ENCODE peak calls at places on chromosomes 12 and 14, in six cellular contexts. Y is AG04449, I is AG04450, D is MM.1S, T is fibroblast of lung, S is kidney. J is an unnamed sample.

GRCh38 chr12:58408516-58408915 is 467.1 kb downstream of the ATP23 start:
- DNase-seq in D (no peak), T (no peak), S (no peak), Y (no peak), I (no peak), J (peak; percentile 58)

GRCh38 chr14:32473476-32473875 is 144.4 kb downstream of the AKAP6 start:
- DNase-seq in I (no peak), Y (no peak), T (peak; percentile 87), S (peak; percentile 69), D (no peak), J (peak; percentile 46)

GRCh38 chr14:52015411-52016030 is 26.2 kb downstream of the RTRAF start:
- DNase-seq in T (peak; percentile 23), I (no peak), D (no peak), S (no peak), Y (no peak), J (no peak)

GRCh38 chr12:67366530-67367196 is 97.5 kb downstream of the CAND1 start:
- DNase-seq in S (no peak), I (peak; percentile 39), Y (peak; percentile 77), D (no peak), T (peak; percentile 87), J (peak; percentile 91)

GRCh38 chr12:28539691-28540323 is 349.6 kb downstream of the CCDC91 start:
- DNase-seq in D (no peak), S (no peak), Y (no peak), T (no peak), I (no peak), J (peak; percentile 25)

GRCh38 chr12:20259786-20260185 is 108.6 kb upstream of the PDE3A start:
- DNase-seq in T (peak; percentile 53), I (no peak), D (no peak), S (no peak), Y (no peak), J (no peak)

GRCh38 chr12:48716168-48716492 is 377 bp downstream of the CCNT1 start:
- DNase-seq in S (no peak), I (no peak), D (no peak), Y (no peak), T (peak; percentile 14), J (peak; percentile 7)

GRCh38 chr12:57751432-57751787 is 700 bp downstream of the CDK4 start:
- DNase-seq in Y (no peak), D (no peak), T (no peak), S (peak; percentile 63), I (no peak), J (no peak)

GRCh38 chr12:76183459-76184186 is 99.1 kb upstream of the NAP1L1 start:
- DNase-seq in S (no peak), T (peak; percentile 97), I (peak; percentile 96), D (no peak), Y (peak; percentile 96), J (peak; percentile 98)

GRCh38 chr14:29584992-29585391 is 342.7 kb downstream of the PRKD1 start:
- DNase-seq in I (peak; percentile 78), Y (peak; percentile 52), D (no peak), S (peak; percentile 88), T (peak; percentile 85), J (peak; percentile 59)

GRCh38 chr14:66944872-66945271 is 244.4 kb upstream of the GARIN2 start:
- DNase-seq in I (no peak), S (no peak), Y (no peak), T (peak; percentile 55), D (no peak), J (peak; percentile 46)

GRCh38 chr12:46389130-46389616 is 16.6 kb upstream of the SLC38A2 start:
- DNase-seq in D (no peak), I (no peak), S (no peak), T (peak; percentile 99), Y (peak; percentile 99), J (peak; percentile 100)

GRCh38 chr14:72590577-72590976 is 303.3 kb downstream of the DPF3 start:
- DNase-seq in D (no peak), T (no peak), S (no peak), Y (no peak), I (no peak), J (no peak)

GRCh38 chr14:55115861-55116245 is 13.2 kb upstream of the LGALS3 start:
- DNase-seq in T (no peak), D (no peak), S (no peak), Y (no peak), I (no peak), J (no peak)

GRCh38 chr12:88185988-88186387 is 43.9 kb downstream of the TMTC3 start:
- DNase-seq in S (no peak), D (no peak), T (peak; percentile 79), I (peak; percentile 11), Y (peak; percentile 26), J (peak; percentile 82)

GRCh38 chr14:64997108-64997794 is 10.6 kb downstream of the FNTB start:
- DNase-seq in D (no peak), Y (no peak), S (no peak), T (peak; percentile 57), I (no peak), J (peak; percentile 29)

GRCh38 chr12:82517027-82517426 is 158.7 kb downstream of the METTL25 start:
- DNase-seq in S (no peak), I (no peak), T (no peak), D (peak; percentile 26), Y (no peak), J (peak; percentile 12)

GRCh38 chr12:105083551-105084105 is 630 bp downstream of the ALDH1L2 start:
- DNase-seq in D (peak; percentile 51), S (peak; percentile 85), I (peak; percentile 45), T (peak; percentile 71), Y (no peak), J (peak; percentile 71)

DNA sequence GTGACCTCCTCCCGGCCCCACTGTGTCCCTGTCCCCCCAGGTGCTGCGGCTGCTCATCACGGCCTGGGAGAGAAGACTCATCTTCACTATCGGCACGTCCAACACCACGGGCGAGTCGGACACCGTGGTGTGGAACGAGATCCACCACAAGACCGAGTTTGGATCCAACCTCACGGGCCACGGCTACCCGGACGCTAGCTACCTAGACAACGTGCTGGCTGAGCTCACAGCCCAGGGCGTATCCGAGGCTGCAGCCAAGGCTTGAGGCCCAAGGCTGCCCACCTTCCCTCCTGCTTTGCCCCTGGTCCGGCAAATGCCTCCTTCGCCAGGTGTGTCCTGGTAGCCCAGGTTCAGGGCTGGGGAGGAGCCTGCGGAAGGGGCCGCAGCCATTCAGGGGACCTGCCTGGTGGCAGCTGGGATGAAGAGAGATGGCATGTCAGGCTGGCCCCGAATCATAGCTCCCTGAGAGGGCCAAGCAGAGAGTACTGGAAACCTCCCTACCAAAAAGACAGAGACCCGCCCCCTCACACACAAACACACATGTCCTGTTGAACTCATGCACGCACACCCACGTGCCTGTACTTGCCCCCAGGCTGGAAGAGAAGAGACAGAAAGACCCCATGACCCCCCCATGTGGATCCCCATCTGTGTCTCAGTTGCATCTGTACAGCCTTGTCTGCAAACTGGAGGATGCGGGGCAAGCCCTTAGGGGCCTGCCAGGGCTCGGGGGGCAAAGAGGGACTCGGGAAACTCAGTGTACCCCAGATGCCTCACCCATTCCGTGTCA is 38.7 kb downstream of the RASAL1 start:
- DNase-seq in D (no peak), I (no peak), S (peak; percentile 70), T (no peak), Y (no peak), J (no peak)
- H3K4me3 ChIP-seq in D (no peak overlapping the region), I (no peak overlapping the region), S (no peak overlapping the region), T (no peak overlapping the region), Y (no peak overlapping the region), J (no peak overlapping the region)

GRCh38 chr14:21791749-21792148 is 118.1 kb upstream of the OR4E1 start:
- DNase-seq in I (no peak), Y (no peak), S (no peak), T (no peak), D (no peak), J (no peak)

GRCh38 chr14:21802441-21802840 is 128.8 kb upstream of the OR4E1 start:
- DNase-seq in S (no peak), Y (no peak), D (no peak), T (no peak), I (no peak), J (no peak)

GRCh38 chr14:21795456-21795855 is 121.8 kb upstream of the OR4E1 start:
- DNase-seq in S (no peak), Y (no peak), D (no peak), T (no peak), I (no peak), J (no peak)

DNA sequence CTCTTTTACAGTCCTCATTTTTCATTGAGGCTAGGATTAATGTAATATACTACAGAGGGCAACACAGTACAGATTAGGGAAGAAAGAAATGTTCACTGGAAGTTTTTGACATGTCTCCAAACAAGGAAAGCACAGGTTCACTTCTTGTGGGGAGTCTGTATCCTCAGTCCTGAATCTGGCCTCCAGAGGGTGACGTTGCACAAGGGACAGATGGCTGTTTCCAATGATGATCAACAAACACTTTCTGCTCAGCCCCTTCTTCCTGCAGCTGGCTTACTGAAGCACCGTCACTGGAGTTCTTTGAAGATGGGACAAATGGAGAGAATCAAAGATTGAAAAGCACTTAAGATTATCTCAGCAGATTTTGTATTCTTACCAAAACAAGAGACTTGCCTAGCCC is 123.3 kb upstream of the OR4E1 start:
- DNase-seq in I (no peak), Y (no peak), D (no peak), S (no peak), T (no peak), J (no peak)
- TF ChIP-seq CTCF in I (no peak), Y (no peak), D (no peak), S (no peak), T (no peak), J (no peak)

GRCh38 chr12:14395059-14395778 is 29.7 kb downstream of the ATF7IP start:
- DNase-seq in T (no peak), I (no peak), S (no peak), D (no peak), Y (no peak), J (no peak)
- H3K4me3 ChIP-seq in T (no peak overlapping the region), I (no peak overlapping the region), S (peak overlapping the region; percentile 5), D (no peak overlapping the region), Y (no peak overlapping the region), J (no peak overlapping the region)

DNA sequence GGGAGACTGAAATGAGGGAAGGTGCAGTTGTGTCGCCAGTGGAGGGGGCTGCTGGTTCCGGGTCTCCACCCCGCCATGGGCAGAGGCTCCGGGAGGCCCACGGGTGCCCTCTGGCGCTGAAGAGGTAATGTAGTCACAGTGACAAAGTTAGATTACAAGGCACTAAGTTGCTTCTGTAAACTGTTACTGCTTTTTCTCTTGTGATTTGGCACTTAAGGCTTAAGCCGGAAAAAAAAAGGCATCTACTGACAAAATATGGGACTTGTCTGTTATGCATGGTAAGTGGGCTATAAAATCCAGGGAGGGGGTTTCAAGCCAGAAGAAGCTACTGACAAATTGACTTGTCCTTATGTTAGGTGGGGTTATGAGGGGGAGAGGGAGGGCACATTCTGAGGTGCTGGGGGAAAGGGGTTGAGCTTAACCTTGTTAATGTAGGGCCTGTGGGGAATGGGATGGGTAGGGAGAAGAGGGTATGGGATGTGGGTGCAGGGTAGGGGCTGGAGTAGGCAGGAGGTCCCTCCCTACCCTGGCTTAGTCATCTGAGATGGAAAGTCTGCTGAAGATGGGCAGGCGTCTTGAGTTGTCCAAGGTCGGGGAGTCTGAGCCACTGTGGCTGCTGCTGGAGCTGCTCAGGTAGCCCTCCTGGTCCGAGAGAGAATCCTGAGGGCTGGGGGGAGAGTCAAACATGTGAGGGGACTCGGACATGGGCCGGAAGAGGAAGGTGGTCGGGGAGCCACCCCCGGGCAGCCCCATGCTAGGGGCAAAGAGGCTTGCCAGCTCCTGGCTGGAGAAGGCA is 3.7 kb downstream of the ZFP36L1 start:
- DNase-seq in Y (no peak), S (peak; percentile 95), D (no peak), T (peak; percentile 72), I (no peak), J (peak; percentile 70)
- TF ChIP-seq CTCF in Y (peak; percentile 83), S (peak; percentile 69), D (peak; percentile 18), T (peak; percentile 80), I (peak; percentile 76), J (peak; percentile 61)